ENCODE peak calls at places on chromosomes 2 and 18, in eight cellular contexts. F is CD8-positive, alpha-beta T cell; U is HCT116; N is psoas muscle; P is cardiac muscle cell; E is tibial artery; K is endodermal cell; Q is prostate gland. M is an unnamed sample. For H3K4me1, the result is how much of the 10 kb centered on the place peaks cover.

GRCh38 chr18:76412818-76413565 is 82.0 kb downstream of the ZNF516 start:
- DNase-seq in E (no peak), P (no peak), Q (no peak), U (no peak), F (no peak), N (no peak), K (peak), M (no peak)

GRCh38 chr18:28178720-28179119 is 1.8 kb upstream of the CDH2 start:
- DNase-seq in U (no peak), P (peak), N (no peak), K (peak), E (no peak), Q (no peak), F (no peak), M (no peak)

GRCh38 chr2:222959358-222959757 is 92.6 kb upstream of the KCNE4 start:
- DNase-seq in K (peak), N (no peak), F (no peak), U (peak), Q (no peak), E (no peak), P (no peak), M (no peak)

GRCh38 chr2:214076527-214076926 is 334.3 kb upstream of the VWC2L start:
- DNase-seq in P (no peak), N (no peak), U (no peak), K (no peak), F (no peak), E (no peak), Q (no peak), M (no peak)

GRCh38 chr2:137960223-137960622 is 4.0 kb upstream of the HNMT start:
- DNase-seq in Q (no peak), N (no peak), P (no peak), F (no peak), U (no peak), E (no peak), K (no peak), M (no peak)

GRCh38 chr2:236782938-236783337 is 213.3 kb downstream of the ACKR3 start:
- DNase-seq in P (no peak), K (no peak), U (no peak), Q (no peak), F (no peak), N (no peak), E (no peak), M (no peak)

GRCh38 chr2:168457177-168457905 is 1.3 kb downstream of the CERS6 start:
- DNase-seq in K (no peak), F (no peak), U (no peak), E (no peak), P (no peak), N (no peak), Q (no peak), M (no peak)

GRCh38 chr2:179239194-179239593 is 25.4 kb downstream of the SESTD1 start:
- DNase-seq in F (no peak), P (no peak), N (no peak), Q (no peak), K (no peak), E (no peak), U (peak), M (no peak)

GRCh38 chr2:204533629-204534370 is 11.5 kb upstream of the PARD3B start:
- DNase-seq in Q (peak), E (no peak), K (no peak), F (no peak), P (no peak), N (no peak), U (no peak), M (no peak)

GRCh38 chr18:29749699-29750098 is 1292.8 kb downstream of the DSC3 start:
- DNase-seq in Q (no peak), N (no peak), E (no peak), K (no peak), U (no peak), P (no peak), F (no peak), M (no peak)

GRCh38 chr2:109324859-109325258 is 195.9 kb downstream of the SH3RF3 start:
- DNase-seq in F (no peak), Q (peak), P (no peak), E (peak), N (peak), U (no peak), K (no peak), M (peak)

GRCh38 chr18:10441472-10441871 is 13.0 kb upstream of the APCDD1 start:
- DNase-seq in N (no peak), F (no peak), P (no peak), U (no peak), E (no peak), Q (no peak), K (no peak), M (no peak)

GRCh38 chr2:226184940-226185575 is 614.6 kb downstream of the IRS1 start:
- DNase-seq in Q (no peak), F (no peak), N (no peak), U (no peak), E (no peak), P (no peak), K (no peak), M (peak)

GRCh38 chr2:217929757-217930707 is 72.8 kb downstream of the TNS1 start:
- DNase-seq in U (no peak), K (no peak), F (no peak), E (peak), N (peak), Q (peak), P (no peak), M (peak)
- H3K4me1 ChIP-seq in U (under half), K (under half), F (under half), E (half or more), N (half or more), Q (under half), P (under half), M (half or more)

DNA sequence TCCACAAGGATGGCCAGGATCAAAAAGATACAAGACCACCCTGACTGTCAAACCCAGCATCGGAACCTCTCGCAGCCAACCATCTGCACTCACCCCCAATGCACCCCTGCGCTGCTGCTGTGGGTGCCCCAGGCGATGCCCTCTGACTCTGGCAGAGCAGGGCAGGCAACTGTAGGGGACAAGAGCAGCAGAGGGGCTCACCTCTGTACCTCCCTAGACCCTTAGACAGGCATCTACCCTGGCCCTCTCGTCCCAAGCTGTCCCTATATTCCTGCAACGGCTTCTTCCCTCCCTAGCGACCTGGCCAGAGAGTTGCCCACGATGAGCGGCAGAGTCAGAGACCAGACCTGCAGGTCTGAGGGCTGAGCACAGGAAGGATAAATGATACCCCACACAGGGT is 128.2 kb downstream of the HDAC4 start:
- DNase-seq in N (no peak), K (no peak), Q (no peak), E (no peak), P (no peak), U (no peak), F (peak), M (no peak)
- H3K4me1 ChIP-seq in N (half or more), K (under half), Q (under half), E (under half), P (under half), U (half or more), F (half or more), M (half or more)

DNA sequence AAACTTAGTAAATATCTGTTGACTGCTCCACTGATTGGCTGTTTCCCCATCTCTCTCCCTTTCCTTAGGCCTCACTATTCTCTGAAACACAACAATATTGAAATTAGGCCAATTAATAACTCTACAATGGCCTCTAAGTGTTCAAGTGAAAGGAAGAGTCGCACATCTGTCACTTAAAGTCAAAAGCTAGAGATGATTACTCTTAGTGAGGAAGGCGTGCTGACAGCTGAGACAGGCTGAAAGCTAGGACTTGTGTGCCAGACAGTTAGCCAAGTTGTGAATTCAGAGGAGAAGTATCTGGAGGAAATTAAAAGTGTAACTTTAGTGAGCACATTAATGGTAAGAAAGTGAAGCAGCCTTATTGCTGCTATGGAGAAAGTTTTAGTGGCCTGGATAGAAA is 48.4 kb downstream of the PLEK start:
- DNase-seq in K (no peak), N (no peak), F (no peak), P (no peak), E (no peak), Q (no peak), U (no peak), M (no peak)
- H3K4me1 ChIP-seq in K (under half), N (under half), F (under half), P (half or more), E (under half), Q (under half), U (under half), M (under half)

DNA sequence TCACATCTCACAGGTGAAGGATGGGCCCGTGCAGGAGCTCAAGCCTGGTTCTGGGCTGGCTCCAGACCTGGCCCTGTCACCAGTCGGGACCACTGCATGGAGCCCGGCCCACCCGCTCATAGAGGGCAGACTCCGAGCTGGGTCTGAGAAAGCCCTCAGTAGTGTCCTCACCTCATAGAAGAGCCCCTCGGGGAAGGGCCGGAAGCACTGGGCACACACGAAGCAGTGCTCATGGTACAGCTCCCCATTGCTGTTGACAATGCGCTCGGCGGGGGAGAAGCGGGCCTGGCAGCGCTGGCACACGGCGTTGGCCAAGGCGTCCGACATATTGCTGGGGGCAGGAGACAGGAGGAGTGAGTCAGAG is 11.3 kb downstream of the GPR17 start:
- DNase-seq in E (peak), N (peak), K (no peak), F (no peak), Q (no peak), P (no peak), U (no peak), M (peak)
- H3K4me1 ChIP-seq in E (half or more), N (under half), K (under half), F (under half), Q (under half), P (under half), U (under half), M (half or more)

M was measured in left ventricle myocardium inferior.